ENCODE peak calls at places on chromosomes 12 and 14, in six cellular contexts. One of them, this sample, is unnamed.
A peak's percentile ranks its signal among the peaks of the same experiment; 100 is the strongest.

GRCh38 chr14:92938235-92938875 is 15.4 kb downstream of the CHGA start:
- DNase-seq in left ventricle myocardium inferior: no peak
- DNase-seq in astrocyte: no peak
- DNase-seq in mucosa of descending colon: no peak
- DNase-seq in prostate gland: peak; percentile 63
- DNase-seq in PC-9: no peak
- DNase-seq in this sample: no peak

GRCh38 chr12:1457901-1458300 is 136.5 kb downstream of the FBXL14 start:
- DNase-seq in mucosa of descending colon: no peak
- DNase-seq in prostate gland: no peak
- DNase-seq in PC-9: peak; percentile 56
- DNase-seq in left ventricle myocardium inferior: no peak
- DNase-seq in astrocyte: peak; percentile 90
- DNase-seq in this sample: peak; percentile 78

GRCh38 chr14:55731881-55732498 is 152.0 kb downstream of the KTN1 start:
- DNase-seq in PC-9: no peak
- DNase-seq in left ventricle myocardium inferior: no peak
- DNase-seq in prostate gland: no peak
- DNase-seq in astrocyte: no peak
- DNase-seq in mucosa of descending colon: no peak
- DNase-seq in this sample: no peak

GRCh38 chr12:11694528-11694927 is 45.1 kb downstream of the ETV6 start:
- DNase-seq in astrocyte: no peak
- DNase-seq in PC-9: no peak
- DNase-seq in left ventricle myocardium inferior: no peak
- DNase-seq in mucosa of descending colon: no peak
- DNase-seq in prostate gland: no peak
- DNase-seq in this sample: no peak

GRCh38 chr12:46414591-46415268 is 42.2 kb upstream of the SLC38A2 start:
- DNase-seq in mucosa of descending colon: no peak
- DNase-seq in astrocyte: no peak
- DNase-seq in left ventricle myocardium inferior: no peak
- DNase-seq in PC-9: peak; percentile 57
- DNase-seq in prostate gland: no peak
- DNase-seq in this sample: no peak

GRCh38 chr12:54196396-54196795 is 7.6 kb upstream of the SMUG1 start:
- DNase-seq in mucosa of descending colon: no peak
- DNase-seq in astrocyte: no peak
- DNase-seq in left ventricle myocardium inferior: no peak
- DNase-seq in prostate gland: no peak
- DNase-seq in PC-9: no peak
- DNase-seq in this sample: no peak

GRCh38 chr14:103696027-103696402 is 19.2 kb downstream of the XRCC3 start:
- DNase-seq in mucosa of descending colon: no peak
- DNase-seq in left ventricle myocardium inferior: peak; percentile 12
- DNase-seq in astrocyte: no peak
- DNase-seq in PC-9: no peak
- DNase-seq in prostate gland: no peak
- DNase-seq in this sample: no peak

GRCh38 chr12:119432935-119433334 is 98.4 kb downstream of the CCDC60 start:
- DNase-seq in prostate gland: no peak
- DNase-seq in PC-9: no peak
- DNase-seq in left ventricle myocardium inferior: no peak
- DNase-seq in astrocyte: no peak
- DNase-seq in mucosa of descending colon: no peak
- DNase-seq in this sample: no peak

GRCh38 chr14:101590062-101590461 is 28.8 kb downstream of the DIO3 start:
- DNase-seq in astrocyte: no peak
- DNase-seq in PC-9: no peak
- DNase-seq in prostate gland: no peak
- DNase-seq in left ventricle myocardium inferior: no peak
- DNase-seq in mucosa of descending colon: no peak
- DNase-seq in this sample: no peak

GRCh38 chr14:54438703-54439102 is 2.5 kb downstream of the CNIH1 start:
- DNase-seq in left ventricle myocardium inferior: no peak
- DNase-seq in prostate gland: no peak
- DNase-seq in PC-9: no peak
- DNase-seq in mucosa of descending colon: no peak
- DNase-seq in astrocyte: no peak
- DNase-seq in this sample: no peak

GRCh38 chr14:58977366-58977765 is 211.1 kb upstream of the DAAM1 start:
- DNase-seq in left ventricle myocardium inferior: no peak
- DNase-seq in astrocyte: peak; percentile 4
- DNase-seq in mucosa of descending colon: no peak
- DNase-seq in prostate gland: no peak
- DNase-seq in PC-9: no peak
- DNase-seq in this sample: no peak

GRCh38 chr12:52670961-52671360 is 9.2 kb downstream of the KRT1 start:
- DNase-seq in mucosa of descending colon: no peak
- DNase-seq in prostate gland: no peak
- DNase-seq in left ventricle myocardium inferior: no peak
- DNase-seq in PC-9: peak; percentile 87
- DNase-seq in astrocyte: no peak
- DNase-seq in this sample: no peak

GRCh38 chr12:52670506-52670905 is 9.7 kb downstream of the KRT1 start:
- DNase-seq in mucosa of descending colon: no peak
- DNase-seq in astrocyte: no peak
- DNase-seq in PC-9: no peak
- DNase-seq in prostate gland: no peak
- DNase-seq in left ventricle myocardium inferior: no peak
- DNase-seq in this sample: no peak

GRCh38 chr12:52667931-52668330 is 12.3 kb downstream of the KRT1 start:
- DNase-seq in prostate gland: no peak
- DNase-seq in astrocyte: no peak
- DNase-seq in left ventricle myocardium inferior: no peak
- DNase-seq in PC-9: no peak
- DNase-seq in mucosa of descending colon: no peak
- DNase-seq in this sample: no peak

GRCh38 chr12:52669426-52669825 is 10.8 kb downstream of the KRT1 start:
- DNase-seq in prostate gland: no peak
- DNase-seq in PC-9: no peak
- DNase-seq in mucosa of descending colon: no peak
- DNase-seq in astrocyte: no peak
- DNase-seq in left ventricle myocardium inferior: no peak
- DNase-seq in this sample: no peak

GRCh38 chr12:52667509-52667908 is 12.7 kb downstream of the KRT1 start:
- DNase-seq in PC-9: no peak
- DNase-seq in prostate gland: no peak
- DNase-seq in mucosa of descending colon: no peak
- DNase-seq in astrocyte: no peak
- DNase-seq in left ventricle myocardium inferior: no peak
- DNase-seq in this sample: no peak
- TF ChIP-seq CTCF in PC-9: peak; percentile 24
- TF ChIP-seq CTCF in prostate gland: no peak
- TF ChIP-seq CTCF in mucosa of descending colon: no peak
- TF ChIP-seq CTCF in astrocyte: no peak
- TF ChIP-seq CTCF in left ventricle myocardium inferior: peak; percentile 50
- TF ChIP-seq CTCF in this sample: peak; percentile 16

DNA sequence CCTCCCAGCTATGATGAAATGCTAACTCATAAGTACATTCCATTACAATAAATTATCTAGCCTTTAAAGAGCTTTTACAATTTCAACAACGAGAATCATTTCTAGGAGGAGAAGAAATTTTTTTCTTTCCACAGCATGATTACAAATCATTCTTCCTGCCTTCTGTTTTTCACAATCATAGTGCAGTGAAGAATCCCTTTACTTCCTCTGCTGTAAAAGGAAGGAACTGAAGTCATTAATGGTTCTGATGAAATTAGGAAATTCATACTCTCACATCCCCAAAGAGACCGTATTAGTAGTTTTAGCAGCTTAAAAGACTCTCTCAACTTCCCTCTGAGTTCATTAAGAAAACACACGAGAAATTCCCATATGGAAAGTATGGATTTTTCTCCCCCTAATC is 58.7 kb upstream of the KITLG start:
- DNase-seq in PC-9: no peak
- DNase-seq in left ventricle myocardium inferior: no peak
- DNase-seq in prostate gland: no peak
- DNase-seq in astrocyte: no peak
- DNase-seq in mucosa of descending colon: no peak
- DNase-seq in this sample: peak; percentile 33
- H3K4me3 ChIP-seq in PC-9: no peak overlapping the region
- H3K4me3 ChIP-seq in left ventricle myocardium inferior: peak overlapping the region; percentile 21
- H3K4me3 ChIP-seq in prostate gland: no peak overlapping the region
- H3K4me3 ChIP-seq in astrocyte: no peak overlapping the region
- H3K4me3 ChIP-seq in mucosa of descending colon: no peak overlapping the region
- H3K4me3 ChIP-seq in this sample: no peak overlapping the region

GRCh38 chr12:6522193-6522592 is 12.1 kb upstream of the GAPDH start:
- DNase-seq in mucosa of descending colon: no peak
- DNase-seq in prostate gland: no peak
- DNase-seq in left ventricle myocardium inferior: no peak
- DNase-seq in PC-9: no peak
- DNase-seq in astrocyte: no peak
- DNase-seq in this sample: no peak
- H3K36me3 ChIP-seq in mucosa of descending colon: peaks cover 30% of the 10 kb centered on the region
- H3K36me3 ChIP-seq in prostate gland: peaks cover 30% of the 10 kb centered on the region
- H3K36me3 ChIP-seq in left ventricle myocardium inferior: peaks cover 93% of the 10 kb centered on the region
- H3K36me3 ChIP-seq in PC-9: peaks cover 82% of the 10 kb centered on the region
- H3K36me3 ChIP-seq in astrocyte: peaks cover 71% of the 10 kb centered on the region
- H3K36me3 ChIP-seq in this sample: peaks cover 43% of the 10 kb centered on the region

DNA sequence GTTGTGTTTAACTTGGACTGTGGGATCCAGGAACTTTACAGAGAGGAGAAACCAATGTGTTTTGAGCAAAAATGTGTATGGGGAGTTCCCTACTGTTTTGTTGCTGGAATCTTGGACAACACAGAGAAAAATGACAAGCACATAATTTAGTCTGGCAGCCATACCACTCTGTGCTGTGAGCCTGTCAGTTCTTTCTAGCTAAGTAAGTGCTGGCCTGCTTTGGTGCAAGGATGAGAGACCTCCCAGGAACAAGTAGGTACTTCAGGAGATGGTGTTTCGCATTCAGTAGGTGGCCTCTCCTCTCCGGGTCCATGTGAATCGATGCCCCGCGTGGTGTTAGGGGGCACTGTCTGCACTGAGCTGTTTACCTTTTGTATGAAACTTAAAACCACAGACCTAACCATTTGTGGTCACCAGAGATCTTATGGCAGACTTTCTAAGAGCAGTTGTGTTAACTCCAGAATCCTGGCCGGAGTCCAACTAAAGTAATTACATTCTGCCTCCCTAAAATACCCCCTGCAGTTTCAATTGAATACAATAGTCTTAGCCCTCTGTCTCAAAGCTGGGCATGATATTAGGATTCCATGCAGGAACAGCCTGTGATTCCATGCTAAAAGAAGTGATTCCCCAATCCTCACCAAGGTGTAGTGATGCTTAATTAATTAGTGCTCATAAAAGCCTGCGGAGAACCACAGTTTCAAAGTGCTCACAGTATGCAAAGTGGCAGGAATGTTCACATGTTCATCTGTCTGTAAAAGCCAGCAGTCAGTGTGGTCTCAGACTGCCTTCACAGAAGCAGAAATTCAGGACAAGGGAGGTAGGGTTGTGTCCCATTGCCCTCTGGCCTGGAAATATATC is 64.2 kb downstream of the LLPH start:
- DNase-seq in mucosa of descending colon: no peak
- DNase-seq in prostate gland: no peak
- DNase-seq in PC-9: no peak
- DNase-seq in astrocyte: peak; percentile 76
- DNase-seq in left ventricle myocardium inferior: no peak
- DNase-seq in this sample: no peak
- TF ChIP-seq CTCF in mucosa of descending colon: no peak
- TF ChIP-seq CTCF in prostate gland: no peak
- TF ChIP-seq CTCF in PC-9: no peak
- TF ChIP-seq CTCF in astrocyte: peak; percentile 16
- TF ChIP-seq CTCF in left ventricle myocardium inferior: no peak
- TF ChIP-seq CTCF in this sample: no peak

GRCh38 chr12:40149673-40150260 is 43.9 kb upstream of the SLC2A13 start:
- DNase-seq in mucosa of descending colon: no peak
- DNase-seq in left ventricle myocardium inferior: no peak
- DNase-seq in prostate gland: no peak
- DNase-seq in PC-9: no peak
- DNase-seq in astrocyte: no peak
- DNase-seq in this sample: no peak

GRCh38 chr12:40144023-40144422 is 38.1 kb upstream of the SLC2A13 start:
- DNase-seq in left ventricle myocardium inferior: no peak
- DNase-seq in astrocyte: no peak
- DNase-seq in PC-9: no peak
- DNase-seq in prostate gland: no peak
- DNase-seq in mucosa of descending colon: no peak
- DNase-seq in this sample: no peak

GRCh38 chr12:40141996-40142395 is 36.1 kb upstream of the SLC2A13 start:
- DNase-seq in PC-9: no peak
- DNase-seq in mucosa of descending colon: no peak
- DNase-seq in left ventricle myocardium inferior: no peak
- DNase-seq in astrocyte: no peak
- DNase-seq in prostate gland: no peak
- DNase-seq in this sample: no peak

GRCh38 chr12:40145896-40146295 is 40.0 kb upstream of the SLC2A13 start:
- DNase-seq in astrocyte: no peak
- DNase-seq in left ventricle myocardium inferior: no peak
- DNase-seq in mucosa of descending colon: no peak
- DNase-seq in prostate gland: no peak
- DNase-seq in PC-9: no peak
- DNase-seq in this sample: no peak

DNA sequence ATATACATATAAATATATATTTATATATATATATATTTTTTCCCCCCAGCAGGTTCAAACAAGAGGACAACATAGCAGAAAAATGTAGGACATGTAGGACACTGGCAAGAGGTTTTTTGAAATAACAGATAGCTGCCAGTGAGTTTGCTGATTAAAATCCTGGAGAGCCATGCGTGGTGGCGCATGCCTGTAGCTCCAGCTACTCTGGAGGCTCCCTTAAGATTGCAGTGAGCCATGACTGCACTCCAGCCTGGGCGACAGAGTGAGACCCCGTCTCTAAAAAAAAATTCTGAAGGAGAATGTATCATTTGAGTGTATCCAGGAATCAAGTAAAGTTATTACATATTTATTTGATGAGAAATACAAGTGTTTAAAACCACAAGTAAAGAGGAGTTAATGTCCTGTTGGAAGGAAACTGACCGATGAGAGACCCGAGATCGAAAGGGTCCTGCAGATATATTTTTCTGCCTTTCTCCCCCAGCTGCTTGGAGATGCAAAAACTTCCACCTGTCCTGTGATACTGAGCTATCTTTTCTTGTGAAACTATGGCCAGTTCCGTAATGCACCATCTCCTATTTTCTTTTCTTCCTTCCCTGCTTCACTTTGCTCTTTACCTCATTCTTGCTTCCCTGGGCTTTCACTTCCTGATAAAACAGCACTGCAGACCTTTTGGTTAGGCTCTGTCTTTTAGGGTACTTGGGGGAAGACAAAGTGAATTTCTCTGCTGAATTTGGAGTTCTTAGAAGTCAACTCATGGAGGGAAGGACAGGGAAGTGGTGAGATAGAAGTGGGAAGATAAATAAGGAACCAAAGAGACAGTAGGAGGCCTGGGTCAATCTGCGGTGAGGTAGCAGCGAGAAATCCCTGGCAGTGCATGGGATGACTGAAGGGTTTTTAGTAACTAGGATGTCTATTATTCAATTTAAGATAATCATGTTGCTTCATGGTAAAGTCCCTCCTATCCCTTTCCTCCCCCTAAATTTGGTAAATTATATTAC is 41.2 kb upstream of the SLC2A13 start:
- DNase-seq in mucosa of descending colon: no peak
- DNase-seq in prostate gland: no peak
- DNase-seq in left ventricle myocardium inferior: no peak
- DNase-seq in astrocyte: no peak
- DNase-seq in PC-9: no peak
- DNase-seq in this sample: no peak
- H3K4me3 ChIP-seq in mucosa of descending colon: no peak overlapping the region
- H3K4me3 ChIP-seq in prostate gland: no peak overlapping the region
- H3K4me3 ChIP-seq in left ventricle myocardium inferior: no peak overlapping the region
- H3K4me3 ChIP-seq in astrocyte: no peak overlapping the region
- H3K4me3 ChIP-seq in PC-9: no peak overlapping the region
- H3K4me3 ChIP-seq in this sample: no peak overlapping the region